ENCODE peak calls at places on chromosomes 5 and 9, in six cellular contexts. G is CD14-positive monocyte, W is NCI-H1092 treated with DMSO at 0.1 percent for 48 hours, H is SIG-M5, L is kidney glomerular epithelial cell, O is mesothelial cell of epicardium. F is an unnamed sample.

GRCh38 chr9:137463194-137463930 is 4.2 kb upstream of the NSMF start:
- DNase-seq in G (peak; percentile 40), W (no peak), H (no peak), L (no peak), O (no peak), F (no peak)

GRCh38 chr5:130605200-130605599 is 559.9 kb downstream of the HINT1 start:
- DNase-seq in G (no peak), W (no peak), H (no peak), L (no peak), O (no peak), F (peak; percentile 4)

GRCh38 chr9:77417570-77417969 is 230.6 kb downstream of the GNA14 start:
- DNase-seq in G (no peak), W (no peak), H (peak; percentile 27), L (no peak), O (no peak), F (no peak)

GRCh38 chr9:37449877-37450632 is 15.2 kb downstream of the ZBTB5 start:
- DNase-seq in G (no peak), W (no peak), H (no peak), L (no peak), O (no peak), F (no peak)

GRCh38 chr5:72465601-72466563 is 41.3 kb downstream of the ZNF366 start:
- DNase-seq in G (no peak), W (no peak), H (peak; percentile 16), L (peak; percentile 37), O (no peak), F (no peak)

GRCh38 chr9:134062461-134063087 is 5.3 kb downstream of the BRD3 start:
- DNase-seq in G (no peak), W (no peak), H (no peak), L (no peak), O (no peak), F (no peak)

GRCh38 chr9:21030389-21031035 is 928 bp downstream of the HACD4 start:
- DNase-seq in G (no peak), W (no peak), H (peak; percentile 51), L (peak; percentile 70), O (no peak), F (no peak)

GRCh38 chr9:98465799-98466198 is 210.3 kb upstream of the TBC1D2 start:
- DNase-seq in G (no peak), W (no peak), H (no peak), L (no peak), O (no peak), F (no peak)

GRCh38 chr9:78288214-78288892 is 8.6 kb upstream of the PSAT1 start:
- DNase-seq in G (no peak), W (no peak), H (no peak), L (no peak), O (no peak), F (no peak)

GRCh38 chr9:98075332-98075805 is 18.8 kb downstream of the NANS start:
- DNase-seq in G (no peak), W (no peak), H (no peak), L (no peak), O (no peak), F (peak; percentile 40)

GRCh38 chr5:1295650-1296037 is 776 bp upstream of the TERT start:
- DNase-seq in G (no peak), W (no peak), H (no peak), L (no peak), O (no peak), F (no peak)

GRCh38 chr9:101711330-101711941 is 27.0 kb downstream of the GRIN3A start:
- DNase-seq in G (no peak), W (no peak), H (no peak), L (no peak), O (no peak), F (no peak)

GRCh38 chr5:56429110-56429561 is 196.0 kb upstream of the ANKRD55 start:
- DNase-seq in G (no peak), W (peak; percentile 7), H (no peak), L (no peak), O (no peak), F (no peak)